ENCODE peak calls at places on chromosomes 2 and 18, in four cellular contexts. W, T, B and Q are unnamed samples.

GRCh38 chr18:26502834-26503233 is 45.5 kb downstream of the KCTD1 start:
- DNase-seq in B (no peak), T (no peak), W (no peak), Q (no peak)

GRCh38 chr2:240868286-240869108 is at the start of gene AGXT:
- DNase-seq in B (peak), W (peak), T (no peak), Q (peak)

GRCh38 chr2:85537600-85538506 is 1.1 kb upstream of the MAT2A start:
- DNase-seq in W (peak), B (peak), T (peak), Q (peak)

GRCh38 chr2:45892236-45892701 is 240.8 kb downstream of the PRKCE start:
- DNase-seq in T (no peak), W (no peak), B (no peak), Q (no peak)

GRCh38 chr18:76412818-76413565 is 82.0 kb downstream of the ZNF516 start:
- DNase-seq in W (no peak), B (no peak), T (no peak), Q (no peak)

GRCh38 chr2:217412721-217413120 is 552.9 kb upstream of the TNP1 start:
- DNase-seq in T (no peak), B (no peak), W (no peak), Q (no peak)

GRCh38 chr2:221851531-221852045 is 279.5 kb upstream of the EPHA4 start:
- DNase-seq in W (no peak), T (no peak), B (no peak), Q (no peak)

GRCh38 chr2:239278361-239278760 is 122.5 kb downstream of the HDAC4 start:
- DNase-seq in B (no peak), W (no peak), T (no peak), Q (no peak)

GRCh38 chr2:203774760-203775159 is 68.3 kb downstream of the CD28 start:
- DNase-seq in T (no peak), B (no peak), W (no peak), Q (no peak)

GRCh38 chr2:88639865-88640264 is 12.6 kb upstream of the EIF2AK3 start:
- DNase-seq in W (no peak), T (no peak), B (no peak), Q (no peak)

GRCh38 chr2:136135924-136136906 is 18.3 kb upstream of the CXCR4 start:
- DNase-seq in W (no peak), T (no peak), B (peak), Q (peak)

GRCh38 chr2:135531231-135532197 is at the start of gene R3HDM1:
- DNase-seq in B (peak), W (peak), T (peak), Q (peak)

GRCh38 chr2:16559263-16559662 is 106.4 kb downstream of the CYRIA start:
- DNase-seq in T (no peak), B (no peak), W (no peak), Q (no peak)

GRCh38 chr2:2939078-2939795 is 438.4 kb downstream of the EIPR1 start:
- DNase-seq in T (no peak), W (no peak), B (no peak), Q (no peak)

GRCh38 chr18:14975431-14975830 is 227.5 kb downstream of the ANKRD30B start:
- DNase-seq in T (no peak), W (no peak), B (no peak), Q (no peak)

GRCh38 chr2:117336496-117336895 is 478.0 kb upstream of the DDX18 start:
- DNase-seq in B (no peak), W (no peak), T (no peak), Q (no peak)

GRCh38 chr2:50347355-50348044 is 684.4 kb downstream of the NRXN1 start:
- DNase-seq in W (no peak), T (no peak), B (peak), Q (no peak)

GRCh38 chr18:59837586-59837985 is 62.2 kb upstream of the PMAIP1 start:
- DNase-seq in W (no peak), T (no peak), B (peak), Q (peak)

GRCh38 chr2:174573621-174574081 is 24.0 kb downstream of the WIPF1 start:
- DNase-seq in B (no peak), W (no peak), T (peak), Q (no peak)

GRCh38 chr2:238789317-238789806 is 58.5 kb upstream of the TWIST2 start:
- DNase-seq in B (no peak), W (no peak), T (no peak), Q (no peak)